ENCODE peak calls at places on chromosome 12, in four cellular contexts. K is SK-MEL-5; V is stimulated activated CD8-positive, alpha-beta memory T cell treated with anti-CD3 and anti-CD28 coated beads, Interleukin-15, amount 100 ng/mL, for 1 hour; O is fibroblast of the conjunctiva. E is an unnamed sample.

GRCh38 chr12:40969796-40970195 is 218.3 kb upstream of the PDZRN4 start:
- DNase-seq in O (no peak), K (no peak), V (no peak), E (no peak)

GRCh38 chr12:116368196-116369194 is 91.0 kb upstream of the MED13L start:
- DNase-seq in O (no peak), V (no peak), K (peak; percentile 54), E (no peak)

GRCh38 chr12:88925370-88925915 is 345.2 kb upstream of the KITLG start:
- DNase-seq in O (no peak), K (no peak), V (no peak), E (no peak)

GRCh38 chr12:49129332-49130150 is 1.7 kb downstream of the TUBA1B start:
- DNase-seq in V (no peak), O (no peak), K (no peak), E (no peak)

GRCh38 chr12:53221203-53222076 is 10.6 kb downstream of the RARG start:
- DNase-seq in V (no peak), K (peak; percentile 50), O (no peak), E (no peak)

GRCh38 chr12:44571031-44571550 is 305.0 kb downstream of the NELL2 start:
- DNase-seq in V (no peak), O (no peak), K (no peak), E (no peak)

GRCh38 chr12:89384050-89384749 is 31.9 kb upstream of the DUSP6 start:
- DNase-seq in K (peak; percentile 48), O (peak; percentile 90), V (no peak), E (no peak)

GRCh38 chr12:31959701-31960391 is 631 bp downstream of the RESF1 start:
- DNase-seq in V (peak; percentile 49), K (peak; percentile 61), O (peak; percentile 5), E (peak; percentile 26)

GRCh38 chr12:114685869-114686268 is 1.9 kb upstream of the TBX3 start:
- DNase-seq in K (no peak), O (no peak), V (no peak), E (no peak)

GRCh38 chr12:124759841-124760508 is 103.7 kb downstream of the SCARB1 start:
- DNase-seq in O (no peak), K (no peak), V (no peak), E (no peak)

GRCh38 chr12:114935658-114936057 is 251.7 kb upstream of the TBX3 start:
- DNase-seq in K (peak; percentile 55), O (no peak), V (no peak), E (no peak)

GRCh38 chr12:105064564-105065222 is 19.6 kb downstream of the ALDH1L2 start:
- DNase-seq in K (no peak), V (no peak), O (no peak), E (no peak)

GRCh38 chr12:48023386-48023785 is 19.1 kb upstream of the COL2A1 start:
- DNase-seq in V (no peak), O (no peak), K (no peak), E (no peak)

GRCh38 chr12:48818831-48819590 is 715 bp downstream of the CACNB3 start:
- DNase-seq in K (peak; percentile 70), V (no peak), O (no peak), E (no peak)

GRCh38 chr12:56411781-56412639 is 37.2 kb downstream of the TIMELESS start:
- DNase-seq in O (peak; percentile 4), K (no peak), V (no peak), E (no peak)

GRCh38 chr12:102659200-102659911 is 179.0 kb upstream of the IGF1 start:
- DNase-seq in K (peak; percentile 43), O (no peak), V (no peak), E (no peak)

GRCh38 chr12:14283489-14284144 is 81.9 kb upstream of the ATF7IP start:
- DNase-seq in K (no peak), V (no peak), O (no peak), E (no peak)